ENCODE peak calls at places on chromosomes 7 and 10, in eight cellular contexts. N is lower leg skin, W is WERI-Rb-1, Y is sigmoid colon, U is Karpas-422, I is breast epithelium, E is upper lobe of left lung, R is upper lobe of right lung. X is an unnamed sample.

GRCh38 chr10:101986277-101986971 is 69.5 kb downstream of the ARMH3 start:
- DNase-seq in N (no peak), W (no peak), Y (no peak), U (no peak), I (no peak), E (no peak), R (peak; percentile 75), X (no peak)

GRCh38 chr10:76882245-76882644 is 755.4 kb downstream of the KCNMA1 start:
- DNase-seq in N (no peak), W (no peak), Y (no peak), U (no peak), I (no peak), E (no peak), R (no peak), X (no peak)

GRCh38 chr7:39888171-39888853 is 61.7 kb upstream of the CDK13 start:
- DNase-seq in N (no peak), W (no peak), Y (no peak), U (no peak), I (no peak), E (no peak), R (no peak), X (no peak)

GRCh38 chr10:71270301-71270777 is 48.7 kb upstream of the SLC29A3 start:
- DNase-seq in N (peak; percentile 31), W (peak; percentile 78), Y (no peak), U (peak; percentile 89), I (no peak), E (no peak), R (no peak), X (no peak)

GRCh38 chr7:106110238-106110560 is 1.9 kb downstream of the SYPL1 start:
- DNase-seq in N (no peak), W (no peak), Y (no peak), U (peak; percentile 90), I (no peak), E (no peak), R (no peak), X (no peak)

GRCh38 chr7:7911339-7911738 is 57.3 kb upstream of the GLCCI1 start:
- DNase-seq in N (no peak), W (no peak), Y (no peak), U (no peak), I (no peak), E (no peak), R (no peak), X (no peak)

GRCh38 chr7:82562716-82563404 is 119.3 kb upstream of the CACNA2D1 start:
- DNase-seq in N (no peak), W (no peak), Y (no peak), U (no peak), I (no peak), E (no peak), R (no peak), X (no peak)

GRCh38 chr10:102546606-102547310 is 43.0 kb downstream of the SUFU start:
- DNase-seq in N (no peak), W (no peak), Y (no peak), U (no peak), I (no peak), E (peak; percentile 29), R (peak; percentile 26), X (peak; percentile 52)

GRCh38 chr7:116986611-116987565 is 33.6 kb downstream of the ST7 start:
- DNase-seq in N (no peak), W (no peak), Y (no peak), U (no peak), I (no peak), E (no peak), R (no peak), X (no peak)

GRCh38 chr7:20895563-20895962 is 108.9 kb upstream of the SP8 start:
- DNase-seq in N (no peak), W (no peak), Y (no peak), U (no peak), I (no peak), E (no peak), R (no peak), X (no peak)

GRCh38 chr10:31134303-31134928 is 102.8 kb upstream of the ZNF438 start:
- DNase-seq in N (no peak), W (peak; percentile 82), Y (no peak), U (peak; percentile 48), I (no peak), E (no peak), R (no peak), X (no peak)

GRCh38 chr7:26567263-26567662 is 275.6 kb downstream of the SNX10 start:
- DNase-seq in N (no peak), W (no peak), Y (no peak), U (no peak), I (no peak), E (no peak), R (no peak), X (no peak)

GRCh38 chr10:124672181-124672638 is 72.0 kb downstream of the FAM53B start:
- DNase-seq in N (no peak), W (no peak), Y (no peak), U (no peak), I (no peak), E (no peak), R (no peak), X (no peak)

GRCh38 chr7:142500364-142500763 is 242.5 kb upstream of the PRSS58 start:
- DNase-seq in N (no peak), W (no peak), Y (no peak), U (no peak), I (no peak), E (no peak), R (no peak), X (no peak)

GRCh38 chr7:138125598-138126111 is 49.4 kb downstream of the AKR1D1 start:
- DNase-seq in N (no peak), W (no peak), Y (no peak), U (peak; percentile 66), I (no peak), E (no peak), R (no peak), X (no peak)

GRCh38 chr7:121012170-121012874 is 23.8 kb downstream of the CPED1 start:
- DNase-seq in N (no peak), W (no peak), Y (no peak), U (no peak), I (no peak), E (no peak), R (no peak), X (no peak)

GRCh38 chr10:27240212-27240890 is at the start of gene ACBD5:
- DNase-seq in N (peak; percentile 91), W (peak; percentile 62), Y (peak; percentile 96), U (peak; percentile 92), I (peak; percentile 89), E (peak; percentile 95), R (peak; percentile 97), X (peak; percentile 96)

GRCh38 chr10:37854606-37855005 is 2.8 kb downstream of the ZNF248 start:
- DNase-seq in N (no peak), W (no peak), Y (no peak), U (no peak), I (no peak), E (no peak), R (no peak), X (no peak)

GRCh38 chr10:121783782-121784372 is 144.0 kb downstream of the ATE1 start:
- DNase-seq in N (no peak), W (no peak), Y (no peak), U (no peak), I (no peak), E (no peak), R (no peak), X (no peak)

GRCh38 chr10:123621910-123622309 is 44.2 kb upstream of the GPR26 start:
- DNase-seq in N (no peak), W (no peak), Y (no peak), U (no peak), I (no peak), E (no peak), R (no peak), X (no peak)

GRCh38 chr10:20855398-20856038 is 41.6 kb downstream of the NEBL start:
- DNase-seq in N (no peak), W (no peak), Y (no peak), U (peak; percentile 58), I (no peak), E (no peak), R (no peak), X (no peak)

GRCh38 chr10:55500931-55501559 is 700.0 kb upstream of the PCDH15 start:
- DNase-seq in N (no peak), W (peak; percentile 64), Y (no peak), U (peak; percentile 42), I (no peak), E (no peak), R (no peak), X (no peak)

GRCh38 chr10:43707755-43708154 is 59.1 kb upstream of the ZNF32 start:
- DNase-seq in N (no peak), W (no peak), Y (no peak), U (no peak), I (no peak), E (no peak), R (peak; percentile 56), X (no peak)

DNA sequence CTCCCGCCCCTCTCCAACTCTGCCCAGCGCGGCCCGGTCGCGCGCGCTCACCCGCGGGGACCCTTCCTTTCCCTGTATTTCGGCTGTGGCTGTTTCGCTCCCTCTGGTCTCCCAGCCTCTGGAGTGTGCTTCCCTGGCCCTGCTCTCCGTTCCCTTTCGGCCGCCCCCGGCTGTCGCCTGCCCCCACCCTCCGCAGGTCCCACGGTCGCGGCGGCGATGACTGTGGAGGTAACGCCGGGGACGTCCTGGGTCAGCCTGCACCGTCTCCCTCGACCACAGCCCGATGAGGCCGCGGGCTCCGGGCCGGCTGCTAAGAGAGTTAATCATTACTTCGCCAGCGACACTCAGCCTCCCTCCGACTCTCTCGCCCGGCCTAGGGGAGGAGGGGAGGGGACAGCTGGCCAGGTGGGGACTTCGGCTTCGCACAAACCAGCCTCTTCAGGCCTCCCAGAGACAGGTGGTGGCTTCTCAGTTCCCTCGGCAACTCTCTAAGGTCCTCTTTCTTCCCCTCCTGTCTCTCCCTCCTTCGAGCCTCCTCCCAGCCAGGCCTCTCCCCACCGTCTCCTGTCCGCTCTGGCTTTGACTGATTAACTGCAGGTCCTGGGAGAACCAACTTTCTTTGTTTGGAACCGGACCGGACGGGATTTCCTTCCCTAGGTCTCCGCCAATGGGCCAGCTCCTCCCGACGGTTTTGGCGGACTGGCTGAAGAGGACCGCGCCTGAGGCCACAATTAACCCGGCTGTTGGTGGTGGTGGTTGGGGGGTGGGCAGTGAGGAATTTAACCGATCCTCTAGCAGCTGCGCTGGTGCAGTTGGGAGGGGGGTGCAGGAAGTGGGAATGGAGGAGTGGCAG is 5.6 kb upstream of the PAX2 start:
- DNase-seq in N (no peak), W (peak; percentile 42), Y (peak; percentile 38), U (no peak), I (no peak), E (no peak), R (peak; percentile 64), X (no peak)
- H3K4me3 ChIP-seq in N (no peak overlapping the region), W (no peak overlapping the region), Y (no peak overlapping the region), U (no peak overlapping the region), I (peak overlapping the region; percentile 7), E (no peak overlapping the region), R (no peak overlapping the region), X (peak overlapping the region; percentile 27)

GRCh38 chr10:113059001-113059780 is 109.1 kb downstream of the TCF7L2 start:
- DNase-seq in N (no peak), W (no peak), Y (peak; percentile 81), U (no peak), I (no peak), E (no peak), R (no peak), X (no peak)
- H3K4me3 ChIP-seq in N (no peak overlapping the region), W (peak overlapping the region; percentile 2), Y (peak overlapping the region; percentile 24), U (no peak overlapping the region), I (peak overlapping the region; percentile 56), E (peak overlapping the region; percentile 27), R (peak overlapping the region; percentile 4), X (peak overlapping the region; percentile 56)

GRCh38 chr10:12875100-12875499 is 126.4 kb downstream of the CCDC3 start:
- DNase-seq in N (no peak), W (no peak), Y (no peak), U (no peak), I (no peak), E (peak; percentile 33), R (no peak), X (no peak)
- H3K4me3 ChIP-seq in N (no peak overlapping the region), W (no peak overlapping the region), Y (no peak overlapping the region), U (no peak overlapping the region), I (no peak overlapping the region), E (no peak overlapping the region), R (no peak overlapping the region), X (no peak overlapping the region)

GRCh38 chr10:70092389-70092718 is 39.7 kb downstream of the MACROH2A2 start:
- DNase-seq in N (no peak), W (no peak), Y (no peak), U (no peak), I (no peak), E (no peak), R (no peak), X (no peak)
- H3K4me3 ChIP-seq in N (no peak overlapping the region), W (no peak overlapping the region), Y (no peak overlapping the region), U (no peak overlapping the region), I (no peak overlapping the region), E (no peak overlapping the region), R (no peak overlapping the region), X (no peak overlapping the region)

X was measured in coronary artery.